ENCODE peak calls at places on chromosomes 12 and 14, in six cellular contexts. Z is HepG2, F is GM12878, T is upper lobe of left lung, E is sigmoid colon, Q is transverse colon. H is an unnamed sample. For H3K4me1, the result is how much of the 10 kb centered on the place peaks cover.

GRCh38 chr12:52007158-52007921 is 594 bp downstream of the TAMALIN start:
- DNase-seq in Z (no peak), Q (peak), F (no peak), E (peak), T (peak), H (peak)

GRCh38 chr14:103628221-103628683 is 759 bp upstream of the KLC1 start:
- DNase-seq in T (peak), F (no peak), E (peak), Q (peak), Z (no peak), H (peak)

GRCh38 chr14:103142031-103142430 is 18.8 kb downstream of the TNFAIP2 start:
- DNase-seq in E (no peak), Z (no peak), Q (no peak), F (no peak), T (no peak), H (no peak)

GRCh38 chr14:54169254-54169924 is 212.8 kb upstream of the BMP4 start:
- DNase-seq in Q (no peak), T (no peak), F (no peak), Z (no peak), E (no peak), H (no peak)

GRCh38 chr12:64450711-64451486 is 1.0 kb upstream of the TBK1 start:
- DNase-seq in Q (no peak), Z (peak), T (no peak), F (no peak), E (no peak), H (no peak)

GRCh38 chr12:93316623-93316971 is 61.1 kb upstream of the NUDT4 start:
- DNase-seq in F (no peak), Z (no peak), T (no peak), Q (no peak), E (no peak), H (no peak)

GRCh38 chr14:99422220-99423010 is 58.2 kb downstream of the SETD3 start:
- DNase-seq in Z (peak), F (no peak), T (no peak), Q (peak), E (no peak), H (no peak)

GRCh38 chr12:88579572-88579940 is 715 bp downstream of the KITLG start:
- DNase-seq in Z (no peak), E (peak), F (no peak), T (peak), Q (peak), H (peak)

GRCh38 chr14:63857467-63858030 is 4.7 kb downstream of the SYNE2 start:
- DNase-seq in Q (no peak), Z (no peak), E (no peak), T (no peak), F (no peak), H (no peak)

GRCh38 chr12:109223211-109223610 is 85.9 kb downstream of the FOXN4 start:
- DNase-seq in E (no peak), Z (no peak), Q (no peak), F (no peak), T (no peak), H (no peak)

GRCh38 chr14:36664322-36665193 is 2.9 kb downstream of the PAX9 start:
- DNase-seq in F (no peak), Z (no peak), T (no peak), Q (no peak), E (no peak), H (no peak)

GRCh38 chr12:46661161-46661845 is 164.5 kb downstream of the SLC38A4 start:
- DNase-seq in Q (no peak), E (no peak), F (peak), T (no peak), Z (peak), H (no peak)

GRCh38 chr14:61609143-61609851 is 86.0 kb upstream of the HIF1A start:
- DNase-seq in T (peak), Z (peak), F (no peak), E (no peak), Q (no peak), H (no peak)

GRCh38 chr12:14960548-14961465 is 594 bp downstream of the ARHGDIB start:
- DNase-seq in F (no peak), Q (peak), E (no peak), Z (no peak), T (no peak), H (no peak)

GRCh38 chr12:55816876-55817351 is 610 bp downstream of the SARNP start:
- DNase-seq in Z (no peak), Q (no peak), F (no peak), E (peak), T (no peak), H (no peak)

GRCh38 chr12:55815473-55815872 is 2.1 kb downstream of the SARNP start:
- DNase-seq in F (no peak), Q (no peak), T (no peak), E (no peak), Z (no peak), H (no peak)

GRCh38 chr12:55814257-55814656 is 3.3 kb downstream of the SARNP start:
- DNase-seq in T (no peak), F (no peak), Q (no peak), Z (no peak), E (no peak), H (no peak)

GRCh38 chr12:55809274-55809673 is 8.2 kb downstream of the SARNP start:
- DNase-seq in F (no peak), E (no peak), Q (no peak), T (no peak), Z (no peak), H (no peak)

DNA sequence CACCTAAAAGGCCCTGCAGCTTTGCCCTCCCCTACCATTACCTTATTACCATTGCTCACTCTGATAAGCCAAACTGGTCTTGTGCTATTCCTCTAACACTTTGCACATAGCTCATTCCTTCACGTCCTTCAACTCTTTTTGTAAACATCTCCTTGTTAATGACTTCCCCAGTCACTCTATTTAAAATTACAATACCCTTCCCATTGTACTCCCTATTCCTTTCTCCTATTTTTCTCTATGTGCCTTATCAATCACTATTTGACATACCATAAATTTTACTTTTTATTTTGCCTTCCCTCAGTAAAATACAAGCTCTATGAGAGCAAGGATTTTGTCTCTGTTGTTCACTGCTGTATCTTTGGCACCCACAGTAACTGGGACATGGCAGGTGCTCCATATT is 5.4 kb downstream of the SARNP start:
- DNase-seq in F (no peak), T (no peak), E (no peak), Q (no peak), Z (no peak), H (no peak)
- H3K4me1 ChIP-seq in F (under half), T (under half), E (under half), Q (under half), Z (under half), H (under half)

GRCh38 chr14:22432348-22432976 is 156.6 kb downstream of the DAD1 start:
- DNase-seq in T (no peak), Z (no peak), E (no peak), F (no peak), Q (peak), H (peak)
- TF ChIP-seq POLR2AphosphoS5 in T (no peak), Z (no peak), E (no peak), F (no peak), Q (peak), H (peak)

GRCh38 chr12:56234746-56235436 is 5.0 kb downstream of the SLC39A5 start:
- DNase-seq in Z (no peak), Q (no peak), E (no peak), T (no peak), F (no peak), H (no peak)

GRCh38 chr12:56231184-56231582 is 1.3 kb downstream of the SLC39A5 start:
- DNase-seq in T (no peak), Z (no peak), F (no peak), E (no peak), Q (no peak), H (no peak)

GRCh38 chr12:56229819-56230448 is at the start of gene SLC39A5:
- DNase-seq in F (no peak), Z (no peak), E (no peak), T (no peak), Q (peak), H (no peak)

GRCh38 chr12:56229082-56229481 is 769 bp upstream of the SLC39A5 start:
- DNase-seq in T (no peak), F (no peak), Q (no peak), E (no peak), Z (no peak), H (no peak)

GRCh38 chr12:56230449-56231183 is 765 bp downstream of the SLC39A5 start:
- DNase-seq in Z (peak), Q (peak), T (no peak), E (no peak), F (no peak), H (no peak)
- TF ChIP-seq POLR2A in Z (peak), Q (peak), T (no peak), E (no peak), F (no peak), H (no peak)

GRCh38 chr14:67940894-67941455 is 121.4 kb downstream of the RAD51B start:
- DNase-seq in F (no peak), E (no peak), Z (no peak), Q (no peak), T (no peak), H (peak)
- H3K4me1 ChIP-seq in F (under half), E (under half), Z (under half), Q (under half), T (under half), H (under half)

GRCh38 chr14:87161502-87161901 is 831.5 kb downstream of the GALC start:
- DNase-seq in F (no peak), Z (no peak), Q (no peak), T (no peak), E (no peak), H (no peak)
- TF ChIP-seq POLR2AphosphoS5 in F (no peak), Z (no peak), Q (no peak), T (no peak), E (no peak), H (no peak)

GRCh38 chr14:105023144-105023543 is 2.3 kb upstream of the CDCA4 start:
- DNase-seq in T (no peak), Q (no peak), Z (no peak), F (no peak), E (no peak), H (no peak)
- TF ChIP-seq POLR2A in T (no peak), Q (no peak), Z (no peak), F (no peak), E (no peak), H (no peak)

GRCh38 chr14:49044981-49045380 is 541.2 kb downstream of the RPS29 start:
- DNase-seq in F (no peak), Z (no peak), E (no peak), Q (no peak), T (no peak), H (no peak)
- H3K4me1 ChIP-seq in F (under half), Z (under half), E (under half), Q (under half), T (under half), H (under half)

H was measured in stomach.